ENCODE peak calls at places on chromosomes 12 and 14, in four cellular contexts. G, C, T and N are unnamed samples. For H3K4me1, the result is how much of the 10 kb centered on the place peaks cover.

GRCh38 chr14:32329146-32329545 is at the start of gene AKAP6:
- DNase-seq in G (no peak), C (no peak), T (no peak), N (peak)

GRCh38 chr12:71183018-71183417 is 25.2 kb upstream of the TSPAN8 start:
- DNase-seq in G (no peak), C (no peak), T (no peak), N (no peak)

GRCh38 chr14:103232338-103232808 is 101.7 kb upstream of the EIF5 start:
- DNase-seq in G (no peak), C (no peak), T (no peak), N (no peak)

GRCh38 chr12:78759387-78759786 is 105.2 kb upstream of the SYT1 start:
- DNase-seq in G (no peak), C (no peak), T (no peak), N (no peak)

GRCh38 chr12:51884676-51885229 is 3.1 kb upstream of the ANKRD33 start:
- DNase-seq in G (no peak), C (no peak), T (no peak), N (no peak)

GRCh38 chr12:93430280-93430679 is 11.5 kb downstream of the UBE2N start:
- DNase-seq in G (no peak), C (no peak), T (no peak), N (no peak)

GRCh38 chr14:89767861-89768268 is 186.7 kb downstream of the EFCAB11 start:
- DNase-seq in G (no peak), C (no peak), T (no peak), N (peak)

GRCh38 chr12:101698782-101699347 is 1.4 kb downstream of the CHPT1 start:
- DNase-seq in G (no peak), C (no peak), T (no peak), N (no peak)

GRCh38 chr12:52041695-52042123 is 9.5 kb upstream of the NR4A1 start:
- DNase-seq in G (peak), C (peak), T (no peak), N (peak)

GRCh38 chr12:34215213-34215892 is 193.1 kb downstream of the ALG10 start:
- DNase-seq in G (no peak), C (no peak), T (peak), N (no peak)

GRCh38 chr12:50248406-50248805 is 34.9 kb downstream of the LIMA1 start:
- DNase-seq in G (no peak), C (no peak), T (no peak), N (no peak)

GRCh38 chr12:50246159-50246865 is 37.0 kb downstream of the LIMA1 start:
- DNase-seq in G (no peak), C (no peak), T (no peak), N (no peak)

GRCh38 chr12:50249464-50250229 is 33.7 kb downstream of the LIMA1 start:
- DNase-seq in G (no peak), C (no peak), T (no peak), N (no peak)

GRCh38 chr12:50248883-50249282 is 34.4 kb downstream of the LIMA1 start:
- DNase-seq in G (no peak), C (no peak), T (no peak), N (no peak)

GRCh38 chr12:50246873-50247612 is 36.3 kb downstream of the LIMA1 start:
- DNase-seq in G (peak), C (peak), T (no peak), N (peak)
- TF ChIP-seq POLR2A in G (no peak), C (no peak), T (no peak), N (no peak)

DNA sequence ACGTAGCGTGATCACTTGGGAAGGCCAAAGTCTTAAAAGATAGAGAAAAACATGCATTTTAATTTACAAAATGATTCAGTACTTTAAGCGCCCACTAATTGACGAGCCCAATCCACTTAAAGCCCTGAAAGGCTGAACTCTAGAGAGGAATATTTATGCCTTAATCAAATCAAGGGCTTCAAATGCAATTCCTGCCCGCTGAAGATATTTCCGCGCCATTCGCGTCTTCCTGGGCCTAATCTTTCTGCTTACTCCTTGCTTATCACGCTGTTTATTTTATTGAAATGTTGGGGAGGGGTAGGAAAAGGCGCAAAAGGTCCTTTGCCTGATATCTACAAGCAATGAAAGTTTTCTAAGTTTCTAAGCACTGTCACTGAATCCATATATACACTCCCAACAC is 4.0 kb downstream of the TBX3 start:
- DNase-seq in G (no peak), C (no peak), T (no peak), N (no peak)
- H3K4me1 ChIP-seq in G (under half), C (under half), T (under half), N (under half)

GRCh38 chr12:57134949-57135348 is 6.7 kb downstream of the LRP1 start:
- DNase-seq in G (peak), C (no peak), T (no peak), N (no peak)

GRCh38 chr12:57133916-57134315 is 5.6 kb downstream of the LRP1 start:
- DNase-seq in G (peak), C (no peak), T (no peak), N (no peak)

GRCh38 chr12:57135939-57136338 is 7.7 kb downstream of the LRP1 start:
- DNase-seq in G (peak), C (no peak), T (no peak), N (peak)

GRCh38 chr12:57133013-57133569 is 4.8 kb downstream of the LRP1 start:
- DNase-seq in G (peak), C (no peak), T (no peak), N (no peak)

GRCh38 chr12:57135487-57135886 is 7.2 kb downstream of the LRP1 start:
- DNase-seq in G (peak), C (no peak), T (no peak), N (no peak)
- H3K4me3 ChIP-seq in G (peak), C (peak), T (peak), N (no peak)

GRCh38 chr14:28412076-28412475 is 354.5 kb upstream of the FOXG1 start:
- DNase-seq in G (no peak), C (no peak), T (no peak), N (no peak)

GRCh38 chr14:28407931-28408330 is 358.7 kb upstream of the FOXG1 start:
- DNase-seq in G (no peak), C (no peak), T (no peak), N (no peak)

DNA sequence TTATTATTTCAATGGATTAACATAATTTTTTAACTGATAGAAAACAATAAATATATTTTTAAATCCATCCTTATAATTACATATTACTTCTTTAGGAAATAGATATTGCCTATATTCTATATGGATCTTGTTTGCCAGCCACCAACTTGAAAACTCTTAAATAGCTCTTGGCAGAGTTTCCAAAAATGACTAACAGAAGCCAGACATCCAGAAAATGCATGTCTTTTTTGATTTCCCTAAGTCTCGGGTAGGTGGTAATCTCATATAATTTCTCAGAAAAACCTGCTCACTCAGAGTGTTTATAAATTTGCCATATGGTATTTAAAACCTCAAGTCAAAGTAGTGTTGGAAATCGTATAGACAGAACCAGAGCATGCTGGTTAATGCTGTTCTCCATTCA is 360.4 kb upstream of the FOXG1 start:
- DNase-seq in G (no peak), C (no peak), T (no peak), N (no peak)
- TF ChIP-seq POLR2A in G (no peak), C (no peak), T (no peak), N (no peak)

DNA sequence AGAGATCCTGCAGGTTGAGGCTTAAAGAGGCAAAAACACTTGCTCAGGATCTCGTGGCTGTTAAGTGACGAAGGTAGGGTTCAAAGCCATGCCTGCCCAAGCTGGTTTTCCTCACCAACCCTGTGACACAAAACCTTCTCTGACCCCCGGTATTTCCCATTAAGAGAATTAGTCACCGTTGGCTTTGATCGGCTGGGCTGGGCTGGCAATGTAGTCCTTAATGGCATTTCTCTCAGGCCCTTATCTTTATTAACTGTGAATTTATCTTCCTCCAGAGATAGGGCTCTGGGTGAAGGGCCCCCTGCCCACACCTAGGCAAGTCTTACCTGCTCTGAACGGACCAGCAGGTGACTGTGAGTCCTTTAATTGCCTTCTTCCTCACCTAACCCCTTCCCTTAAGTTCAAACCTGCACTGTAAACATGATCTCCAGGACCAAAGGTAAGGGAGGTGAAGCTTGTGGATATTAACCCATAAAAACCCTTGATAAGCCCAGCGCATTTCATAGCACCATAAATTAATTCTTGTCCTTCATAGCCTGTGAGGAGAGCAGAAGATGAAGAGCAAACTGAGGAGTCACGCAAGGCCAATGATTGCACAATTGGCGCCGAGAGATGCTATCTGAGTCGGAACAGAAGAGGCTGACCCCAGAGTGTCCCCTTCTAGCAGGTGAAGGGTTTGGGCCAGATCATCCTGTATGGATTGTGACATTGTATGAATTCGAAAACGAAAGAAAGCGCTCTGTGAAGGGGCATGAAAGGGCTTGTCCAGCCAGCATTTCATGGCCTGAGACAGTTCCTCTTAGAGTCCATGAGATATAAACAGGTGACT is 790.8 kb upstream of the TBX3 start:
- DNase-seq in G (no peak), C (peak), T (no peak), N (no peak)
- H3K4me1 ChIP-seq in G (under half), C (under half), T (under half), N (under half)

DNA sequence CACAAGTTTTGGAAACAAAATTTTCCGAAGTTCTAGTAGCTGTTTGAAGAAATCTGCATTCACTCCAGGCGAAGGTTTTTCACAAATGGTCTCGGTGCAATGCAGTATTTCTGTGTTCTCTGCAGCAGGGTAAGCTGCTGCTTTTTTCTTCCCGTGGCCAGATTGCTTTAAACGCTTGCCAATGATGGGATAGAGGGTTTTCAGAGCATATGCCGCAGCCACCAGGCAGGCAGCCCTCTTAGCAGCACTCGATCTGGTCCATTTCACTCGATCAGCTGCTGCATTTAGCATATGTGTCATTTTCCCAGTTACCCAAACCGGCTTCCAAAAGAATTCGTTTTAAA is 315 bp downstream of the ABCD2 start:
- DNase-seq in G (no peak), C (no peak), T (no peak), N (no peak)
- H3K4me3 ChIP-seq in G (peak), C (peak), T (peak), N (peak)

DNA sequence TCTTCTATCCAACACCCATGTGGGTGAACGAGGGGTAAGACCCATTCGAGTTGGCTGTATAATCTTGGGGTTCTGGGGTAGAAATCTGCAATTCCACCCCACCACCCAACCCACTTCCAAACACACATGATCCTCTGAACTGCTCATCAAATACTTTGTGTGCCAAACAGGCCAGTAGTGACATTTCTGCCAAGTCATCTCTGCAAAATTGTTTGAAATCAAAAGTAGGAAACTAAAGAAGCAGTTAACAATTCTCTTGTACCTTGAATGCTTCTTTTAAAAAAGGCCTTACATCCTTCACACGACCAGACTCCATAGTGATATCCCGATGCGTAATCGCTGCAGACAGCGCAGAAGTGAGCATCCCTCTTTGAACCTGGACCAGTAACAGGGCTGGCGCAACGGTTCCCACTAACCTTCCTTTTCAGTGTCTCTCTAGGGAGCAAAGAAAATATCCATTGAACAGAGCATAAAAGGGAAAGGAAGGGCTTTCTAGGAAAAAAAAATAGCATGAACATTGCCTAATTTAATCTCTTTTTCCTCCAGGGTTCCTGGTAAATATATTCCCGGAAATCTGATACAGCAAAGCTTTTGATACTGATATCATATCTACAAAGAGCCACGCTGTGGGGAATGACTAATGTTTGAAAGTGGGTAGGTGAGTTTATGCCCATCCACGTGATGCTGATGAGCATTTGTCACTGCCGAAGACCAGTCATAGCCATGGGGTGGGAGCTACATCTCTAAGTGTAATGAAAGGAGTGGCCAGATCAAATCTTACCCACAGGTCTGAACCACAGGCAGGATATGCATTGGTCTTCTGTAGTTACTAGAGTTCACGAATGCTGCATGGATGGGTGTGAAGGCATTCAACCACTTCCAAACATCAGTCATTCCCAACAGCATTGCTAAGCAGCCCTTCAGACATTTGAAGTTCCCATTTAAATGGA is 14.2 kb downstream of the ESR2 start:
- DNase-seq in G (no peak), C (peak), T (no peak), N (no peak)
- TF ChIP-seq POLR2A in G (no peak), C (no peak), T (no peak), N (no peak)

GRCh38 chr14:91376547-91377477 is 40.8 kb downstream of the CCDC88C start:
- DNase-seq in G (no peak), C (no peak), T (no peak), N (no peak)

GRCh38 chr14:91377700-91378652 is 39.6 kb downstream of the CCDC88C start:
- DNase-seq in G (no peak), C (no peak), T (no peak), N (no peak)

GRCh38 chr14:91374287-91374880 is 43.2 kb downstream of the CCDC88C start:
- DNase-seq in G (no peak), C (no peak), T (no peak), N (no peak)

GRCh38 chr14:91374897-91375747 is 42.5 kb downstream of the CCDC88C start:
- DNase-seq in G (no peak), C (peak), T (no peak), N (no peak)

GRCh38 chr14:91375748-91376452 is 41.7 kb downstream of the CCDC88C start:
- DNase-seq in G (no peak), C (no peak), T (no peak), N (no peak)
- H3K4me1 ChIP-seq in G (under half), C (half or more), T (half or more), N (under half)